ENCODE peak calls at places on chromosomes 16 and 17, in nine cellular contexts. F is transverse colon, E is gastrocnemius medialis, S is body of pancreas, V is A549, X is ovary, H is upper lobe of left lung, N is tibial nerve, L is IMR-90. P is an unnamed sample. For H3K4me1, the result is how much of the 10 kb centered on the place peaks cover.

GRCh38 chr17:75241502-75241901 is 19.9 kb downstream of the GGA3 start:
- DNase-seq in S (no peak), N (no peak), E (no peak), L (no peak), F (no peak), X (no peak), V (no peak), H (no peak), P (no peak)

GRCh38 chr17:46182961-46183360 is 10.3 kb downstream of the KANSL1 start:
- DNase-seq in X (no peak), F (no peak), S (no peak), N (no peak), E (no peak), L (no peak), V (no peak), H (no peak), P (no peak)

GRCh38 chr16:67968440-67969285 is at the start of gene SLC12A4:
- DNase-seq in V (peak), F (peak), X (peak), N (peak), S (peak), H (peak), E (peak), L (peak), P (peak)

GRCh38 chr17:73564856-73565255 is 79.4 kb downstream of the SDK2 start:
- DNase-seq in S (no peak), V (no peak), N (no peak), F (peak), L (no peak), E (no peak), H (no peak), X (no peak), P (no peak)

GRCh38 chr17:73414171-73414955 is 102.6 kb upstream of the CDC42EP4 start:
- DNase-seq in X (no peak), E (no peak), H (no peak), S (no peak), V (no peak), L (no peak), N (no peak), F (no peak), P (no peak)

GRCh38 chr17:76500745-76501017 is 542 bp downstream of the RHBDF2 start:
- DNase-seq in X (no peak), L (no peak), H (no peak), F (no peak), S (no peak), V (no peak), E (no peak), N (no peak), P (no peak)

GRCh38 chr17:74833501-74834361 is 26.0 kb downstream of the GRIN2C start:
- DNase-seq in V (no peak), E (peak), S (no peak), N (no peak), X (no peak), F (peak), L (peak), H (no peak), P (peak)

GRCh38 chr17:73343168-73343634 is 31.4 kb upstream of the CDC42EP4 start:
- DNase-seq in V (no peak), E (peak), F (peak), N (peak), L (peak), S (peak), H (no peak), X (peak), P (no peak)

GRCh38 chr17:8459109-8459508 is 23.4 kb downstream of the NDEL1 start:
- DNase-seq in X (no peak), H (no peak), E (no peak), L (no peak), N (no peak), S (no peak), V (no peak), F (no peak), P (no peak)

GRCh38 chr16:75265911-75266701 is 14.7 kb upstream of the BCAR1 start:
- DNase-seq in E (peak), H (peak), X (peak), L (peak), S (peak), F (peak), V (peak), N (no peak), P (peak)

GRCh38 chr16:3876695-3877094 is 3.8 kb downstream of the CREBBP start:
- DNase-seq in N (no peak), H (no peak), E (no peak), V (no peak), L (peak), S (no peak), F (no peak), X (no peak), P (no peak)

GRCh38 chr16:69932691-69933392 is 18.3 kb upstream of the CLEC18A start:
- DNase-seq in L (no peak), F (no peak), E (no peak), X (no peak), H (peak), N (no peak), V (no peak), S (no peak), P (no peak)

GRCh38 chr16:72902276-72902675 is 145.7 kb downstream of the ZFHX3 start:
- DNase-seq in F (no peak), N (no peak), E (no peak), X (no peak), S (no peak), L (no peak), H (no peak), V (no peak), P (no peak)

GRCh38 chr16:72898216-72898825 is 149.6 kb downstream of the ZFHX3 start:
- DNase-seq in N (no peak), S (no peak), V (no peak), X (no peak), E (no peak), F (no peak), H (no peak), L (no peak), P (no peak)

GRCh38 chr16:72901012-72901411 is 146.9 kb downstream of the ZFHX3 start:
- DNase-seq in N (no peak), X (no peak), S (no peak), V (no peak), L (no peak), H (no peak), E (no peak), F (no peak), P (no peak)

GRCh38 chr16:72905581-72905980 is 142.3 kb downstream of the ZFHX3 start:
- DNase-seq in V (no peak), E (no peak), S (no peak), H (no peak), X (no peak), N (no peak), L (peak), F (no peak), P (no peak)

DNA sequence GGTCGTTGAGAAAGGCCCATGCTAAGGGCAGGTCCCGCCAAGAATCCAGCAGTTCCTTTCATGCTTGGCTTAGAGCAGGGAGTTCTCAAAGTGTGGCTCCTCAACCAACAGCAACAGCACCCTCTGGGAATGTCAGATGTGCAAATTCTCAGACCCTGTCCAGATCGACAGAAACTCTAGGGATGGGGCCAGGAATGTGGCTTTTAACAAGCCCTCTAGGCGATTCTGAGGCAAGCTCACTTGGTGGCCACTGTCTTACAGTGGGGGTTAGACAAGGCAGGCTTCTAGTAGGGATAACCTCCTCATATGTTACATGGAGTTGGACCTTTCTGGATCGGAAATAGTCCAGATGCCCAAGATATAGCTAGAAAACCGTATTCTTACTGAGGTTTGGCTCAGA is 144.8 kb downstream of the ZFHX3 start:
- DNase-seq in F (no peak), N (no peak), H (no peak), L (no peak), X (no peak), S (no peak), V (no peak), E (no peak), P (no peak)
- TF ChIP-seq POLR2A in F (no peak), N (no peak), H (no peak), L (no peak), X (no peak), S (no peak), V (no peak), E (no peak), P (no peak)

GRCh38 chr16:88026964-88027938 is 76.0 kb downstream of the BANP start:
- DNase-seq in F (no peak), N (no peak), H (no peak), X (no peak), E (no peak), V (no peak), S (no peak), L (no peak), P (no peak)
- H3K4me1 ChIP-seq in F (under half), N (under half), H (under half), X (under half), E (under half), V (under half), S (under half), L (under half), P (under half)

GRCh38 chr17:63911041-63911635 is at the start of gene CSHL1:
- DNase-seq in X (no peak), N (no peak), L (no peak), H (no peak), V (no peak), E (no peak), S (peak), F (no peak), P (no peak)

GRCh38 chr17:63916566-63917185 is 2.0 kb downstream of the GH1 start:
- DNase-seq in N (no peak), V (no peak), X (no peak), S (peak), H (no peak), E (no peak), F (no peak), L (no peak), P (no peak)

GRCh38 chr17:63914471-63914870 is 3.4 kb upstream of the CSHL1 start:
- DNase-seq in S (peak), E (no peak), N (no peak), H (no peak), V (no peak), X (no peak), L (no peak), F (no peak), P (no peak)

GRCh38 chr17:63910096-63910495 is 962 bp downstream of the CSHL1 start:
- DNase-seq in N (no peak), E (no peak), X (no peak), F (no peak), V (no peak), S (peak), H (no peak), L (no peak), P (no peak)

DNA sequence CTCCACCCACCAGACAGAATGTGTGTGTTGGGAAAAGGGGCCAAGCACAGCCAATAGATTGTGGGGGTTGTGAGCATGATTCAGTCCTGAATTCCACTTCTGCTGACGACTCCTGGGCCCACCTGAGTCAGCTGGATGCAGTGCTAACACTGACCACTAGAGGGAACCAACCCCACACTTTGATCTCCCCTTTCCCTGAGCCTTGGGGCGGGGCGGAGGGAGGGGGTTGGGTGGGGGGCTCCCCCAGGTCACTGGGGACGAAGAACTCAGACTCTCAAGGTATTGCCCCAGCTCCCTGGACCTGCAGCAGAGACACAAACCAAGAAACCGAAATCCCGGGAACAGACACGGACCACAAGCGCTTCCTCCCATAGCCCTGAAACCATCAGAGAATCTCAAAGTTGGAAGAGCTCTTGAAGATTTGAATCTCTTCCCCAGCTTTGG is 621 bp upstream of the CSHL1 start:
- DNase-seq in H (no peak), X (peak), S (peak), F (peak), E (no peak), N (no peak), L (peak), V (peak), P (no peak)
- TF ChIP-seq CTCF in H (peak), X (peak), S (peak), F (peak), E (peak), N (peak), L (peak), V (peak), P (peak)

DNA sequence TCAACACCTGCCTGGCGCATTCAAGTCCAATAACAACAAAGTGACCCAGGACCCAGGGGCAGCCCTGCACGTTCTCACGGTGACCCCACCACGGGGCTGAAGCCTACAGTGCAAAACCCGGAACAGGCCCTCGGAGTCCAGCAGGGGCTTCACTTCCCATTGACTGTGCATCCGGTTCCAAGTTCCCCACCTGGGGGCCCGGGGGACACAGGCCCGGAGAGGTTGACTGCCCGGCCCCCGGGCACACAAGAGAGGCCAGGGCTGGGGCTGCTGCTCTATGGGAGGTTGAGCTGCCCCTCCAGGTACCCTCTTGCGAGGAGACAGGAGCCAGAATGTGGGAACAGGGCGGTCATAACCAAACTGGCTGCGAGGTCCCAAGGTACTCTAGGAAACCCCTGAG is 31.3 kb downstream of the ENGASE start:
- DNase-seq in X (no peak), V (no peak), H (peak), S (no peak), F (no peak), L (no peak), E (no peak), N (no peak), P (no peak)
- TF ChIP-seq POLR2A in X (no peak), V (no peak), H (no peak), S (no peak), F (no peak), L (no peak), E (no peak), N (no peak), P (no peak)

DNA sequence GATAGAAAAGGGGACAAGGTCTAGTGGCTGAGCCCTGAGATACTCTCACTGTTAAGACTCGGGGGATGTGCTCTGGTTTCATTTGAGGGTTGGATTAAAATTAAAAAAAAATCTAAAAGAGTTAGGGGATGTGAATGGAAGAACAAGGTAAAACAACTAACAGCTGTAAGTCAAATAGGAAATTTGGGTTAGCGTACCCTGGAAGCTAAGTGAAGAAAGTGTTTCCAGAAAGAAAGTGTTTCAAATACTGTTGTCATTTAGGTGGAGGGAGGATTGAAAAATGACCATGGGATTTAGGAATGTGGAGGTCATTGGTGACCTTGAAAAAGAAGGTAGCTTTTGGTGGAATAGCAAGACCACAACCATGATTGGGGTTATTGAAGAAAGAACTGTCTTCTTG is 37.7 kb downstream of the PPM1D start:
- DNase-seq in L (no peak), E (no peak), N (no peak), X (no peak), H (no peak), F (no peak), S (no peak), V (no peak), P (no peak)
- H3K4me1 ChIP-seq in L (under half), E (under half), N (under half), X (under half), H (under half), F (under half), S (under half), V (under half), P (under half)